ENCODE peak calls at places on chromosome 17, in six cellular contexts. D is adipocyte; G is SK-N-MC; H is fibroblast of lung; F is pancreas; C is CD8-positive, alpha-beta memory T cell. X is an unnamed sample. For H3K36me3 and H3K9me3, the result is how much of the 10 kb centered on the place peaks cover.

GRCh38 chr17:67994827-67995567 is 1.3 kb downstream of the C17orf58 start:
- DNase-seq in G (no peak), F (peak), C (no peak), H (peak), D (peak), X (no peak)

GRCh38 chr17:80219777-80220708 is at the start of the genes SGSH and SLC26A11:
- DNase-seq in G (no peak), F (peak), H (peak), C (peak), D (peak), X (peak)

GRCh38 chr17:43766413-43767052 is 7.9 kb upstream of the SOST start:
- DNase-seq in D (peak), G (no peak), C (peak), H (peak), F (no peak), X (peak)

GRCh38 chr17:79984045-79984840 is 51.4 kb downstream of the TBC1D16 start:
- DNase-seq in D (no peak), H (no peak), F (no peak), G (no peak), C (no peak), X (peak)

GRCh38 chr17:76707985-76708807 is 2.6 kb downstream of the MXRA7 start:
- DNase-seq in H (no peak), C (no peak), G (no peak), F (no peak), D (no peak), X (no peak)

GRCh38 chr17:40915199-40915661 is 22.2 kb downstream of the KRT23 start:
- DNase-seq in F (no peak), D (peak), G (no peak), H (peak), C (no peak), X (no peak)

GRCh38 chr17:72223816-72224215 is 103.0 kb downstream of the SOX9 start:
- DNase-seq in C (no peak), G (no peak), H (no peak), D (no peak), F (no peak), X (no peak)

GRCh38 chr17:78957076-78957475 is 22.6 kb downstream of the LGALS3BP start:
- DNase-seq in G (no peak), C (no peak), H (peak), D (no peak), F (peak), X (no peak)

GRCh38 chr17:50111687-50112655 is 16.8 kb downstream of the PDK2 start:
- DNase-seq in H (no peak), D (no peak), F (peak), C (no peak), G (no peak), X (no peak)

GRCh38 chr17:32265192-32265895 is at the start of gene RHBDL3:
- DNase-seq in D (peak), C (no peak), H (no peak), G (no peak), F (no peak), X (peak)

GRCh38 chr17:56592487-56593072 is 919 bp upstream of the NOG start:
- DNase-seq in G (peak), D (peak), F (peak), C (peak), H (peak), X (peak)

GRCh38 chr17:14197582-14197981 is 39.1 kb downstream of the CDRT15 start:
- DNase-seq in F (no peak), C (no peak), G (no peak), H (no peak), D (no peak), X (no peak)

GRCh38 chr17:2721603-2722002 is 10.0 kb upstream of the CLUH start:
- DNase-seq in F (no peak), G (no peak), H (no peak), D (no peak), C (no peak), X (no peak)

GRCh38 chr17:18954321-18954720 is 2.4 kb downstream of the SLC5A10 start:
- DNase-seq in H (no peak), D (no peak), G (no peak), C (no peak), F (no peak), X (no peak)

GRCh38 chr17:6554871-6555330 is 1.5 kb downstream of the PITPNM3 start:
- DNase-seq in G (no peak), F (no peak), D (no peak), C (no peak), H (no peak), X (no peak)

GRCh38 chr17:76446449-76447231 is 6.3 kb downstream of the UBE2O start:
- DNase-seq in F (no peak), H (peak), C (no peak), D (peak), G (no peak), X (peak)

GRCh38 chr17:7855643-7856080 is 796 bp downstream of the TMEM88 start:
- DNase-seq in G (no peak), C (no peak), F (no peak), D (no peak), H (no peak), X (no peak)

GRCh38 chr17:18231156-18231555 is 5.7 kb downstream of the LLGL1 start:
- DNase-seq in G (no peak), C (no peak), D (no peak), H (no peak), F (no peak), X (no peak)

GRCh38 chr17:79931517-79932309 is 92.5 kb upstream of the CBX4 start:
- DNase-seq in H (peak), F (no peak), D (no peak), C (no peak), G (no peak), X (no peak)

GRCh38 chr17:79065105-79065670 is 9.4 kb upstream of the ENGASE start:
- DNase-seq in D (peak), C (peak), F (no peak), G (no peak), H (peak), X (no peak)

GRCh38 chr17:83029571-83029970 is 49.8 kb upstream of the METRNL start:
- DNase-seq in F (no peak), D (no peak), H (no peak), G (no peak), C (no peak), X (no peak)

GRCh38 chr17:50129946-50130777 is at the start of gene SAMD14:
- DNase-seq in C (peak), H (peak), D (peak), F (no peak), G (no peak), X (no peak)

GRCh38 chr17:72053069-72053846 is 67.6 kb upstream of the SOX9 start:
- DNase-seq in C (no peak), D (no peak), F (no peak), H (no peak), G (no peak), X (no peak)

GRCh38 chr17:12522743-12523181 is 142.9 kb upstream of the MYOCD start:
- DNase-seq in C (no peak), H (peak), G (no peak), F (no peak), D (peak), X (no peak)

GRCh38 chr17:39170051-39170450 is 4.1 kb upstream of the ARL5C start:
- DNase-seq in C (no peak), G (no peak), F (no peak), H (no peak), D (no peak), X (no peak)

GRCh38 chr17:33053641-33054040 is 62.0 kb downstream of the SPACA3 start:
- DNase-seq in C (no peak), D (no peak), G (no peak), H (no peak), F (no peak), X (no peak)

GRCh38 chr17:4043862-4044261 is 79.6 kb upstream of the ATP2A3 start:
- DNase-seq in H (no peak), G (no peak), D (no peak), C (peak), F (no peak), X (no peak)
- H3K36me3 ChIP-seq in H (under half), G (under half), D (half or more), C (under half), F (half or more), X (under half)

DNA sequence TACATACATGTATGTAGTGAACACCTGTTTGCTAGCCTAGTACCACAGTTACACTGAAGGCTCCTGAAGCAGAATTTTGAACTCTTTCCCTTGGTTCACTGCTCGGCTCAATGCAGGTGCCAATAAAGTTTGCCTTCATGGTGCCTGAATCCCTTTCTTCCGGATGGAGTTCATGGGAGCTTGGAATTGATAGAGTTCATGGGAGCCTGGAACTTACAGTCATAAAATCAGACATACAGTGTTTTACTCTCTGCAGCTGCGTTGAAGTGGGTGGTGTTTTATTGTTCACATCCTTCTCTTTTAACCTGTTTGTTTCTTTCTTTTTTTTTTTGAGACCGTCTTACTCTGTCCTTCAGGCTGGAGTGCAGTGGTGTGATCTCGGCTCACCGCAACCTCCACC is 29.2 kb upstream of the ABR start:
- DNase-seq in F (no peak), G (no peak), H (no peak), C (no peak), D (no peak), X (no peak)
- H3K9me3 ChIP-seq in F (under half), G (under half), H (under half), C (under half), D (under half), X (under half)

GRCh38 chr17:57890857-57891232 is 41.0 kb upstream of the MRPS23 start:
- DNase-seq in G (no peak), D (no peak), H (no peak), F (no peak), C (no peak), X (no peak)

GRCh38 chr17:57888311-57889216 is 38.7 kb upstream of the MRPS23 start:
- DNase-seq in G (no peak), H (no peak), D (no peak), F (no peak), C (no peak), X (no peak)

GRCh38 chr17:57889252-57889651 is 39.4 kb upstream of the MRPS23 start:
- DNase-seq in H (no peak), F (no peak), D (no peak), G (no peak), C (no peak), X (no peak)

GRCh38 chr17:57892146-57892819 is 42.4 kb upstream of the MRPS23 start:
- DNase-seq in D (peak), C (peak), F (peak), G (no peak), H (peak), X (peak)

DNA sequence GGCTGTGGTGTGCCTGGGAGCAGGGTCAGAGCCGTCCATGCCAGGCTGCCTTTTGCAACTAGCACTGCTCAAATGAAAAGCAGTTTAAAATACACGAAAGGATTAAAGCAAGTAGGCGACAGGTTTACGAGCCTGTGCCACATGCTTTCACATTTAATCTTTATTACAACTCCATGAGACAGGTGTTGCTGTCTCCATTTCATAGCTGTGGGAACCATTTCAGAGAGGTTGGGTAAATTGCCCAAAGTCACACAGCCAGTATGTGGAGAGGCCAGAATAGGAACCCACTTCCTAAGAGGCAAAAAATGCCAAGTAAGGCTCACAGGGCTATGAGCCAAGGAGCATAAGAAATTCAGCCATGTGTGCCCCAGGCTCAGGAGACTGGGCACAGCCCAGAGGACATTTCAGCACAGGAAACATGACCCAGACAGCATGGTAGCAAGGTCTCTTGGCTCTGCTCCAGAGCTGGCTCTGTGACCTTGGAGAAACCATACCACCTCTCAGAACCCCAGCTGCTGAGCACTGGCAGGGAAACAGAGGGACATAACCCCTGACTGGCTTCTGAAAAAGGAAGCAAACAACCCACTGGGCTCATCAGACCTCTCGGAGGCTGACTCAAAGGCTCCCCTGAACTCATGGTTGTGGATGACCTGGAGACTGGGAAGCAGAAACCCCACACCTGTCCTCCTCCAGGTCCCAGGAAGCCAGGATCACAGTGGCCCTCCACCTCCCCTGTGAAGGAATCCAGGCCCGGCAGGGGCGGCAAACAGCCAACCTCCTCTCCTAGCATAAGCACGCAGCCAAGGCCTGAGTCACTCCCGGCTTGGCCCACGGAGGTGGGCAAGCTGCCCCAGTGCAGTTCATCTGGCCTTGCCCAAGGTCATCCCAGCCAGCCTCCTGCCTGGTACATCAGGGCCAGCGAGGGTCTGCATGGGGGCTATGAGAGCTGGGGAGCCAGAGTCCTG is 40.3 kb upstream of the MRPS23 start:
- DNase-seq in H (peak), F (peak), D (peak), C (no peak), G (no peak), X (peak)
- H3K36me3 ChIP-seq in H (under half), F (under half), D (under half), C (under half), G (under half), X (under half)

GRCh38 chr17:70947636-70948565 is 778.6 kb downstream of the KCNJ2 start:
- DNase-seq in C (no peak), D (no peak), G (no peak), H (no peak), F (no peak), X (no peak)
- H3K9me3 ChIP-seq in C (under half), D (under half), G (under half), H (under half), F (under half), X (under half)

GRCh38 chr17:30422171-30422570 is 43.4 kb downstream of the CPD start:
- DNase-seq in D (peak), H (no peak), G (no peak), F (no peak), C (no peak), X (no peak)
- H3K36me3 ChIP-seq in D (under half), H (under half), G (under half), F (under half), C (under half), X (under half)

GRCh38 chr17:5097101-5097834 is 14.4 kb downstream of the ZNF232 start:
- DNase-seq in C (no peak), F (peak), G (no peak), H (no peak), D (no peak), X (peak)

DNA sequence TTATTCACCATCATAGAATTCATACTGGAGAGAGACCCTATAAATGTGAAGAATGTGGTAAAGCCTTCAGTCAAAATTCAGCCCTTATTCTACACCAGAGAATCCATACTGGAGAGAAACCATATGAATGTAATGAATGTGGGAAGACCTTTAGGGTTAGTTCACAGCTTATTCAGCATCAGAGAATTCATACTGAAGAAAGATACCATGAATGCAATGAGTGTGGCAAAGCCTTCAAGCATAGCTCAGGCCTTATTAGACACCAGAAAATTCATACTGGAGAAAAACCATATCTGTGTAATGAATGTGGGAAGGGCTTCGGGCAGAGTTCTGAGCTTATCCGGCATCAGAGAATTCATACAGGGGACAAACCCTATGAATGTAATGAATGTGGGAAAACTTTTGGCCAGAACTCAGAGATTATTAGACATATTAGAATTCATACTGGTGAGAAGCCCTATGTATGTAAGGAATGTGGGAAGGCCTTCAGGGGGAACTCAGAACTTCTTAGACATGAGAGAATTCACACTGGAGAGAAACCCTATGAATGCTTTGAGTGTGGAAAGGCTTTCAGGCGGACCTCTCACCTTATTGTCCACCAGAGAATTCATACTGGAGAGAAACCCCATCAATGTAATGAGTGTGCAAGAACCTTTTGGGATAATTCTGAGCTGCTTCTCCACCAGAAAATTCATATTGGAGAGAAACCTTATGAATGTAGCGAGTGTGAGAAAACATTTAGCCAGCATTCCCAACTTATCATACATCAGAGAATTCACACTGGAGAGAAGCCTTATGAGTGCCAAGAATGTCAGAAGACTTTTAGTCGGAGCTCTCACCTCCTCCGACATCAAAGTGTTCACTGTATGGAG is 14.1 kb downstream of the ZFP3 start:
- DNase-seq in D (no peak), F (no peak), C (no peak), G (no peak), H (no peak), X (no peak)
- H3K9me3 ChIP-seq in D (half or more), F (under half), C (half or more), G (under half), H (under half), X (under half)

DNA sequence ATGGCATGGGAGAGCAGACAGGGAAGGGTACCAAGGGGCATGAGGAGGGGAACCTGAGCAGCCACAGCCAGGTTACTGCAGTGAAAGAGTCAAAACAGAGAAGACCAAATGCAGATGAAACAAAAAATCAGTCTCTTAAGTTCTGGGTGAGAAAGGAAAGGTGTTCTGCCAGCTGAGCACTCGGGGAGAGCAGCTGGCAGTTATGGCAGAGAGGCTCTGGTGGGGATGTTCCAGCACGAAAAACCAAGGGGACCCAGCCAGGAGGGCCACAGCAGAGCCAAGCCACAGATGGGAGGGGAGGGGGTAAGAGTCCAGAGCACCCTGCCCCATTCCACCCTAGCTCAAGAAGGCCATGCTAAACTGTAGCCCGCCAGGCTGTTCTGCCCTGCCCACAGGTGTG is 31.7 kb downstream of the STH start:
- DNase-seq in H (no peak), C (no peak), G (no peak), F (no peak), D (no peak), X (no peak)
- H3K36me3 ChIP-seq in H (under half), C (half or more), G (half or more), F (under half), D (half or more), X (under half)

GRCh38 chr17:70031341-70031740 is 43.7 kb upstream of the KCNJ16 start:
- DNase-seq in H (no peak), F (no peak), G (no peak), D (no peak), C (no peak), X (no peak)

GRCh38 chr17:70028397-70028796 is 46.6 kb upstream of the KCNJ16 start:
- DNase-seq in F (no peak), G (no peak), H (no peak), D (no peak), C (no peak), X (no peak)

GRCh38 chr17:70033165-70033564 is 41.9 kb upstream of the KCNJ16 start:
- DNase-seq in G (no peak), F (no peak), D (no peak), C (no peak), H (no peak), X (no peak)

GRCh38 chr17:70024253-70024652 is 50.8 kb upstream of the KCNJ16 start:
- DNase-seq in F (no peak), H (no peak), C (no peak), D (peak), G (no peak), X (no peak)

GRCh38 chr17:70029019-70029767 is 45.8 kb upstream of the KCNJ16 start:
- DNase-seq in H (no peak), C (no peak), G (no peak), D (no peak), F (no peak), X (no peak)
- H3K9me3 ChIP-seq in H (under half), C (under half), G (under half), D (under half), F (under half), X (under half)

GRCh38 chr17:10705727-10706126 is 8.3 kb downstream of the ADPRM start:
- DNase-seq in C (no peak), F (no peak), H (no peak), D (no peak), G (no peak), X (no peak)
- H3K36me3 ChIP-seq in C (under half), F (under half), H (under half), D (half or more), G (half or more), X (under half)

X was measured in ovary.